ENCODE peak calls at places on chromosomes 7 and 10, in seven cellular contexts. M, J, S, W, O, X and I are unnamed samples.

GRCh38 chr7:38502289-38502688 is 128.9 kb downstream of the AMPH start:
- DNase-seq in O (no peak), M (no peak), W (no peak), X (no peak), S (no peak), J (no peak), I (no peak)

GRCh38 chr10:18583575-18584270 is 67.7 kb downstream of the NSUN6 start:
- DNase-seq in J (no peak), S (no peak), X (no peak), M (peak; percentile 89), W (no peak), O (no peak), I (no peak)

GRCh38 chr10:79399242-79399831 is 46.1 kb downstream of the ZCCHC24 start:
- DNase-seq in W (peak; percentile 86), O (no peak), J (peak; percentile 95), M (peak; percentile 82), X (peak; percentile 97), S (peak; percentile 96), I (peak; percentile 98)

GRCh38 chr7:45421096-45421495 is 153.1 kb upstream of the ADCY1 start:
- DNase-seq in J (no peak), W (no peak), O (no peak), M (no peak), X (peak; percentile 91), S (no peak), I (no peak)

GRCh38 chr7:103538964-103539709 is 93.1 kb upstream of the SLC26A5 start:
- DNase-seq in J (no peak), W (no peak), S (no peak), O (no peak), X (no peak), M (no peak), I (no peak)

GRCh38 chr7:157690833-157691382 is 354.1 kb downstream of the DNAJB6 start:
- DNase-seq in J (peak; percentile 90), O (no peak), X (no peak), W (no peak), S (peak; percentile 81), M (no peak), I (peak; percentile 98)

GRCh38 chr7:42106562-42106961 is 130.4 kb downstream of the GLI3 start:
- DNase-seq in W (no peak), X (no peak), O (no peak), M (no peak), J (no peak), S (no peak), I (no peak)

GRCh38 chr10:42864575-42864974 is 82.0 kb downstream of the BMS1 start:
- DNase-seq in J (no peak), X (no peak), M (peak; percentile 90), O (no peak), W (no peak), S (no peak), I (no peak)

GRCh38 chr7:90311185-90311584 is 9.9 kb downstream of the FAM237B start:
- DNase-seq in S (no peak), J (no peak), X (no peak), W (no peak), O (no peak), M (no peak), I (no peak)

GRCh38 chr7:105806592-105807266 is 69.7 kb downstream of the ATXN7L1 start:
- DNase-seq in X (no peak), S (no peak), M (peak; percentile 77), W (no peak), O (peak; percentile 68), J (peak; percentile 76), I (peak; percentile 75)

GRCh38 chr10:62046522-62047239 is 145.2 kb downstream of the ARID5B start:
- DNase-seq in O (no peak), W (no peak), S (peak; percentile 49), J (no peak), X (no peak), M (peak; percentile 64), I (no peak)

GRCh38 chr7:157932498-157933218 is 595.9 kb downstream of the DNAJB6 start:
- DNase-seq in O (no peak), W (no peak), J (no peak), S (no peak), X (no peak), M (no peak), I (no peak)

GRCh38 chr7:347644-348479 is 57.9 kb downstream of the FOXL3 start:
- DNase-seq in O (no peak), X (no peak), S (no peak), M (no peak), J (no peak), W (no peak), I (no peak)

GRCh38 chr7:39421661-39422060 is 144.5 kb upstream of the YAE1 start:
- DNase-seq in M (no peak), X (no peak), O (no peak), S (no peak), W (no peak), J (no peak), I (no peak)

GRCh38 chr10:50635286-50635685 is 11.5 kb upstream of the SGMS1 start:
- DNase-seq in X (peak; percentile 76), S (no peak), O (no peak), M (no peak), J (peak; percentile 70), W (no peak), I (peak; percentile 48)

GRCh38 chr7:47474937-47475879 is 106.7 kb downstream of the TNS3 start:
- DNase-seq in X (peak; percentile 77), J (peak; percentile 88), S (peak; percentile 91), W (peak; percentile 87), O (no peak), M (peak; percentile 18), I (peak; percentile 100)

GRCh38 chr10:23864631-23865147 is 344.2 kb upstream of the KIAA1217 start:
- DNase-seq in S (no peak), M (no peak), J (no peak), O (no peak), W (no peak), X (no peak), I (no peak)

GRCh38 chr10:98107644-98108430 is 26.6 kb upstream of the R3HCC1L start:
- DNase-seq in X (no peak), S (no peak), J (no peak), O (no peak), M (no peak), W (no peak), I (no peak)

GRCh38 chr10:122207596-122207995 is 63.5 kb upstream of the BTBD16 start:
- DNase-seq in W (no peak), X (no peak), S (no peak), O (no peak), M (no peak), J (no peak), I (no peak)

GRCh38 chr10:127413326-127413725 is 135.8 kb upstream of the NPS start:
- DNase-seq in S (no peak), X (no peak), M (no peak), J (no peak), O (no peak), W (no peak), I (no peak)

GRCh38 chr10:13152286-13152685 is 9.1 kb upstream of the MCM10 start:
- DNase-seq in J (no peak), M (no peak), S (no peak), O (no peak), X (no peak), W (no peak), I (no peak)

GRCh38 chr7:104005197-104005596 is 15.7 kb upstream of the RELN start:
- DNase-seq in J (peak; percentile 5), O (no peak), W (no peak), X (no peak), S (no peak), M (no peak), I (no peak)

GRCh38 chr7:128032605-128033235 is 1.5 kb upstream of the LRRC4 start:
- DNase-seq in M (no peak), O (no peak), X (no peak), J (no peak), W (no peak), S (peak; percentile 80), I (no peak)

GRCh38 chr10:86715836-86716235 is 40.6 kb upstream of the BMPR1A start:
- DNase-seq in X (no peak), W (no peak), J (no peak), S (no peak), M (no peak), O (no peak), I (no peak)

GRCh38 chr7:47748041-47748440 is 166.1 kb upstream of the TNS3 start:
- DNase-seq in O (no peak), W (no peak), J (no peak), S (no peak), X (no peak), M (no peak), I (no peak)

GRCh38 chr7:94276797-94277196 is 117.9 kb upstream of the COL1A2 start:
- DNase-seq in O (no peak), S (no peak), M (no peak), X (no peak), W (no peak), J (peak; percentile 14), I (no peak)